ENCODE peak calls at places on chromosomes 16 and 17, in nine cellular contexts. M, F, Q, H, J, V, N, R and O are unnamed samples.

GRCh38 chr17:73184133-73184993 is 8.5 kb upstream of the COG1 start:
- DNase-seq in M (no peak), F (no peak), Q (no peak), H (no peak), J (no peak), V (no peak), N (no peak), R (no peak), O (no peak)

GRCh38 chr16:70437582-70438324 is 1.1 kb downstream of the ST3GAL2 start:
- DNase-seq in M (peak; percentile 74), F (no peak), Q (no peak), H (no peak), J (no peak), V (peak; percentile 69), N (no peak), R (no peak), O (peak; percentile 67)

GRCh38 chr16:68737046-68737729 is at the start of gene CDH1:
- DNase-seq in M (peak; percentile 98), F (no peak), Q (no peak), H (peak; percentile 90), J (no peak), V (no peak), N (peak; percentile 59), R (no peak), O (no peak)

GRCh38 chr17:63702223-63702577 is 2.3 kb upstream of the LIMD2 start:
- DNase-seq in M (no peak), F (no peak), Q (no peak), H (no peak), J (no peak), V (no peak), N (no peak), R (no peak), O (no peak)

GRCh38 chr17:38904892-38905291 is 20.5 kb upstream of the LASP1NB start:
- DNase-seq in M (no peak), F (no peak), Q (no peak), H (no peak), J (no peak), V (no peak), N (no peak), R (no peak), O (no peak)

GRCh38 chr17:53454337-53454736 is 368.4 kb upstream of the KIF2B start:
- DNase-seq in M (no peak), F (no peak), Q (no peak), H (no peak), J (no peak), V (no peak), N (no peak), R (no peak), O (no peak)

GRCh38 chr16:24318670-24319069 is 62.5 kb downstream of the CACNG3 start:
- DNase-seq in M (peak; percentile 79), F (no peak), Q (no peak), H (no peak), J (no peak), V (no peak), N (no peak), R (no peak), O (no peak)

GRCh38 chr16:51374346-51374745 is 223.3 kb upstream of the SALL1 start:
- DNase-seq in M (no peak), F (peak; percentile 38), Q (no peak), H (no peak), J (peak; percentile 3), V (peak; percentile 81), N (no peak), R (no peak), O (peak; percentile 71)

GRCh38 chr17:50048146-50048720 is 7.7 kb upstream of the ITGA3 start:
- DNase-seq in M (peak; percentile 42), F (no peak), Q (peak; percentile 31), H (no peak), J (no peak), V (no peak), N (no peak), R (no peak), O (peak; percentile 60)

GRCh38 chr16:11224096-11224893 is 31.7 kb downstream of the SOCS1 start:
- DNase-seq in M (peak; percentile 91), F (no peak), Q (peak; percentile 93), H (no peak), J (no peak), V (no peak), N (no peak), R (peak; percentile 74), O (no peak)